ENCODE peak calls at places on chromosomes 2 and 18, in seven cellular contexts. W is mammary epithelial cell, A is COR-L47, F is germinal center, R is activated T-cell treated with anti-CD3 and anti-CD28 coated beads for 24 hours, G is OCI-LY7, E is NB4. T is an unnamed sample.
A peak's percentile ranks its signal among the peaks of the same experiment; 100 is the strongest.

GRCh38 chr2:165401285-165401852 is 68.1 kb upstream of the CSRNP3 start:
- DNase-seq in F (peak; percentile 7), R (no peak), A (peak; percentile 73), W (peak; percentile 31), E (peak; percentile 78), G (peak; percentile 75), T (peak; percentile 40)

GRCh38 chr18:56108486-56109367 is 520.7 kb upstream of the TCF4 start:
- DNase-seq in R (no peak), W (no peak), E (no peak), F (no peak), A (no peak), G (no peak), T (no peak)

GRCh38 chr2:19362652-19363473 is 4.4 kb upstream of the OSR1 start:
- DNase-seq in A (peak; percentile 90), W (peak; percentile 83), R (peak; percentile 44), F (no peak), E (peak; percentile 76), G (peak; percentile 67), T (peak; percentile 82)

GRCh38 chr18:9260388-9261380 is 73.9 kb upstream of the TWSG1 start:
- DNase-seq in W (no peak), E (no peak), A (peak; percentile 52), G (no peak), R (no peak), F (no peak), T (no peak)

GRCh38 chr18:35778850-35779634 is 193.4 kb upstream of the RMP24 start:
- DNase-seq in F (no peak), R (no peak), W (no peak), E (no peak), A (no peak), G (no peak), T (peak; percentile 33)

GRCh38 chr2:102698369-102699111 is 63.3 kb upstream of the TMEM182 start:
- DNase-seq in A (peak; percentile 2), E (no peak), R (no peak), G (no peak), F (no peak), W (peak; percentile 81), T (no peak)

GRCh38 chr2:202721621-202722020 is 86.9 kb downstream of the FAM117B start:
- DNase-seq in F (no peak), A (no peak), G (no peak), R (no peak), W (no peak), E (no peak), T (no peak)

GRCh38 chr2:241980193-241980592 is 110.7 kb downstream of the RTP5 start:
- DNase-seq in R (no peak), E (no peak), A (no peak), G (no peak), W (no peak), F (no peak), T (no peak)

GRCh38 chr2:153235516-153235915 is 243.0 kb downstream of the RPRM start:
- DNase-seq in R (no peak), F (no peak), A (no peak), G (no peak), E (no peak), W (no peak), T (no peak)

GRCh38 chr2:162153608-162154224 is 1.7 kb upstream of the GCG start:
- DNase-seq in A (peak; percentile 43), F (peak; percentile 25), W (peak; percentile 58), G (peak; percentile 51), E (peak; percentile 73), R (peak; percentile 42), T (peak; percentile 24)

GRCh38 chr18:65091737-65092329 is 659.0 kb upstream of the CDH7 start:
- DNase-seq in W (no peak), A (peak; percentile 52), E (peak; percentile 34), F (no peak), G (peak; percentile 28), R (no peak), T (no peak)

GRCh38 chr2:85444629-85445028 is 26.1 kb downstream of the SH2D6 start:
- DNase-seq in R (no peak), F (no peak), A (no peak), W (no peak), G (no peak), E (no peak), T (peak; percentile 44)

GRCh38 chr2:30332791-30333453 is 101.6 kb downstream of the LBH start:
- DNase-seq in A (no peak), F (peak; percentile 12), R (peak; percentile 28), E (no peak), W (no peak), G (no peak), T (no peak)

GRCh38 chr2:230899287-230899686 is 25.8 kb downstream of the GPR55 start:
- DNase-seq in A (no peak), E (no peak), W (no peak), F (no peak), G (no peak), R (no peak), T (no peak)

GRCh38 chr2:88857951-88858406 is 166.5 kb downstream of the RPIA start:
- DNase-seq in G (peak; percentile 95), A (no peak), E (peak; percentile 74), W (peak; percentile 2), R (no peak), F (no peak), T (no peak)

GRCh38 chr18:79628416-79629248 is 51.0 kb upstream of the CTDP1 start:
- DNase-seq in A (no peak), R (no peak), E (no peak), F (no peak), W (no peak), G (no peak), T (no peak)

GRCh38 chr2:150234787-150235512 is 252.5 kb downstream of the RND3 start:
- DNase-seq in A (no peak), R (no peak), F (no peak), W (peak; percentile 73), E (no peak), G (no peak), T (peak; percentile 80)

GRCh38 chr2:88416016-88416663 is 36.4 kb downstream of the FOXI3 start:
- DNase-seq in A (peak; percentile 0), F (no peak), R (no peak), E (no peak), G (no peak), W (no peak), T (no peak)

GRCh38 chr18:35808796-35809195 is 163.7 kb upstream of the RMP24 start:
- DNase-seq in W (no peak), G (no peak), A (no peak), E (peak; percentile 61), R (no peak), F (no peak), T (no peak)

GRCh38 chr2:25672500-25673169 is 742 bp downstream of the DTNB start:
- DNase-seq in E (peak; percentile 73), A (peak; percentile 38), W (peak; percentile 56), G (peak; percentile 82), R (peak; percentile 60), F (peak; percentile 77), T (peak; percentile 64)

GRCh38 chr2:236988690-236989639 is 96.7 kb upstream of the COPS8 start:
- DNase-seq in A (no peak), F (no peak), R (no peak), G (no peak), E (no peak), W (no peak), T (peak; percentile 35)

GRCh38 chr2:222545821-222546540 is 109.9 kb downstream of the FARSB start:
- DNase-seq in E (peak; percentile 26), A (no peak), G (no peak), R (no peak), W (no peak), F (no peak), T (no peak)

GRCh38 chr18:21162786-21163185 is 51.2 kb upstream of the ROCK1 start:
- DNase-seq in A (no peak), R (no peak), G (no peak), E (no peak), F (no peak), W (no peak), T (no peak)

GRCh38 chr2:239934571-239935171 is 90.5 kb downstream of the NDUFA10 start:
- DNase-seq in G (peak; percentile 34), R (peak; percentile 33), E (peak; percentile 83), A (peak; percentile 21), F (peak; percentile 54), W (no peak), T (peak; percentile 65)